ENCODE peak calls at places on chromosomes 11 and 22, in ten cellular contexts. One of them, this sample, is unnamed.

GRCh38 chr11:101797335-101797734 is 117.5 kb upstream of the CEP126 start:
- DNase-seq in AG04450: no peak
- DNase-seq in GM04504: no peak
- DNase-seq in left cardiac atrium: no peak
- DNase-seq in trophoblast cell: no peak
- DNase-seq in effector memory CD4-positive, alpha-beta T cell: no peak
- DNase-seq in RWPE2: no peak
- DNase-seq in stimulated activated CD8-positive, alpha-beta memory T cell treated with anti-CD3 and anti-CD28 coated beads, Interleukin-4, amount 100 ng/mL, for 24 hours: no peak
- DNase-seq in C1 segment of cervical spinal cord: no peak
- DNase-seq in DMS79 treated with DMSO at 0.1 percent for 48 hours: no peak
- DNase-seq in this sample: no peak

GRCh38 chr11:209275-210121 is 2.0 kb downstream of the RIC8A start:
- DNase-seq in AG04450: no peak
- DNase-seq in GM04504: no peak
- DNase-seq in left cardiac atrium: no peak
- DNase-seq in trophoblast cell: no peak
- DNase-seq in effector memory CD4-positive, alpha-beta T cell: no peak
- DNase-seq in RWPE2: no peak
- DNase-seq in stimulated activated CD8-positive, alpha-beta memory T cell treated with anti-CD3 and anti-CD28 coated beads, Interleukin-4, amount 100 ng/mL, for 24 hours: no peak
- DNase-seq in C1 segment of cervical spinal cord: no peak
- DNase-seq in DMS79 treated with DMSO at 0.1 percent for 48 hours: no peak
- DNase-seq in this sample: no peak

GRCh38 chr11:92279056-92279455 is 54.4 kb downstream of the FAT3 start:
- DNase-seq in AG04450: no peak
- DNase-seq in GM04504: no peak
- DNase-seq in left cardiac atrium: no peak
- DNase-seq in trophoblast cell: no peak
- DNase-seq in effector memory CD4-positive, alpha-beta T cell: no peak
- DNase-seq in RWPE2: no peak
- DNase-seq in stimulated activated CD8-positive, alpha-beta memory T cell treated with anti-CD3 and anti-CD28 coated beads, Interleukin-4, amount 100 ng/mL, for 24 hours: no peak
- DNase-seq in C1 segment of cervical spinal cord: no peak
- DNase-seq in DMS79 treated with DMSO at 0.1 percent for 48 hours: no peak
- DNase-seq in this sample: no peak

GRCh38 chr11:26974068-26974790 is 19.7 kb upstream of the FIBIN start:
- DNase-seq in AG04450: peak
- DNase-seq in GM04504: no peak
- DNase-seq in left cardiac atrium: no peak
- DNase-seq in trophoblast cell: no peak
- DNase-seq in effector memory CD4-positive, alpha-beta T cell: no peak
- DNase-seq in RWPE2: no peak
- DNase-seq in stimulated activated CD8-positive, alpha-beta memory T cell treated with anti-CD3 and anti-CD28 coated beads, Interleukin-4, amount 100 ng/mL, for 24 hours: no peak
- DNase-seq in C1 segment of cervical spinal cord: no peak
- DNase-seq in DMS79 treated with DMSO at 0.1 percent for 48 hours: no peak
- DNase-seq in this sample: no peak

GRCh38 chr11:5069272-5069671 is at the start of gene OR52E1:
- DNase-seq in AG04450: no peak
- DNase-seq in GM04504: no peak
- DNase-seq in left cardiac atrium: no peak
- DNase-seq in trophoblast cell: no peak
- DNase-seq in effector memory CD4-positive, alpha-beta T cell: no peak
- DNase-seq in RWPE2: no peak
- DNase-seq in stimulated activated CD8-positive, alpha-beta memory T cell treated with anti-CD3 and anti-CD28 coated beads, Interleukin-4, amount 100 ng/mL, for 24 hours: no peak
- DNase-seq in C1 segment of cervical spinal cord: no peak
- DNase-seq in DMS79 treated with DMSO at 0.1 percent for 48 hours: no peak
- DNase-seq in this sample: no peak

GRCh38 chr22:36395922-36396321 is 8.2 kb upstream of the MYH9 start:
- DNase-seq in AG04450: no peak
- DNase-seq in GM04504: no peak
- DNase-seq in left cardiac atrium: no peak
- DNase-seq in trophoblast cell: peak
- DNase-seq in effector memory CD4-positive, alpha-beta T cell: no peak
- DNase-seq in RWPE2: no peak
- DNase-seq in stimulated activated CD8-positive, alpha-beta memory T cell treated with anti-CD3 and anti-CD28 coated beads, Interleukin-4, amount 100 ng/mL, for 24 hours: no peak
- DNase-seq in C1 segment of cervical spinal cord: no peak
- DNase-seq in DMS79 treated with DMSO at 0.1 percent for 48 hours: no peak
- DNase-seq in this sample: no peak

GRCh38 chr11:95465887-95466286 is 234.9 kb upstream of the SESN3 start:
- DNase-seq in AG04450: no peak
- DNase-seq in GM04504: no peak
- DNase-seq in left cardiac atrium: no peak
- DNase-seq in trophoblast cell: no peak
- DNase-seq in effector memory CD4-positive, alpha-beta T cell: no peak
- DNase-seq in RWPE2: no peak
- DNase-seq in stimulated activated CD8-positive, alpha-beta memory T cell treated with anti-CD3 and anti-CD28 coated beads, Interleukin-4, amount 100 ng/mL, for 24 hours: no peak
- DNase-seq in C1 segment of cervical spinal cord: no peak
- DNase-seq in DMS79 treated with DMSO at 0.1 percent for 48 hours: no peak
- DNase-seq in this sample: no peak

GRCh38 chr22:50418624-50419023 is 56.2 kb downstream of the SBF1 start:
- DNase-seq in AG04450: no peak
- DNase-seq in GM04504: no peak
- DNase-seq in left cardiac atrium: no peak
- DNase-seq in trophoblast cell: no peak
- DNase-seq in effector memory CD4-positive, alpha-beta T cell: no peak
- DNase-seq in RWPE2: no peak
- DNase-seq in stimulated activated CD8-positive, alpha-beta memory T cell treated with anti-CD3 and anti-CD28 coated beads, Interleukin-4, amount 100 ng/mL, for 24 hours: no peak
- DNase-seq in C1 segment of cervical spinal cord: no peak
- DNase-seq in DMS79 treated with DMSO at 0.1 percent for 48 hours: no peak
- DNase-seq in this sample: no peak